ENCODE peak calls at places on chromosomes 6 and 20, in four cellular contexts. One of them, this sample, is unnamed.

GRCh38 chr6:107540465-107540857 is 50.5 kb downstream of the SOBP start:
- DNase-seq in H9: no peak
- DNase-seq in mesendoderm: no peak
- DNase-seq in IMR-90: peak
- DNase-seq in this sample: no peak

GRCh38 chr6:105879902-105880547 is 206.1 kb upstream of the PRDM1 start:
- DNase-seq in mesendoderm: no peak
- DNase-seq in H9: no peak
- DNase-seq in IMR-90: no peak
- DNase-seq in this sample: no peak

GRCh38 chr6:25582101-25582500 is 69.9 kb upstream of the SCGN start:
- DNase-seq in IMR-90: no peak
- DNase-seq in H9: no peak
- DNase-seq in mesendoderm: no peak
- DNase-seq in this sample: no peak

GRCh38 chr6:95648636-95649035 is 71.3 kb downstream of the MANEA start:
- DNase-seq in H9: no peak
- DNase-seq in IMR-90: no peak
- DNase-seq in mesendoderm: peak
- DNase-seq in this sample: no peak

GRCh38 chr6:140850438-140850837 is 1282.3 kb upstream of the GJE1 start:
- DNase-seq in mesendoderm: no peak
- DNase-seq in H9: no peak
- DNase-seq in IMR-90: peak
- DNase-seq in this sample: no peak

GRCh38 chr20:41178495-41178894 is 41.2 kb downstream of the PLCG1 start:
- DNase-seq in IMR-90: no peak
- DNase-seq in mesendoderm: no peak
- DNase-seq in H9: no peak
- DNase-seq in this sample: no peak

GRCh38 chr6:159203304-159204005 is 34.3 kb downstream of the FNDC1 start:
- DNase-seq in IMR-90: peak
- DNase-seq in H9: no peak
- DNase-seq in mesendoderm: no peak
- DNase-seq in this sample: no peak

GRCh38 chr6:28985396-28986164 is 19.5 kb downstream of the ZNF311 start:
- DNase-seq in mesendoderm: peak
- DNase-seq in H9: peak
- DNase-seq in IMR-90: peak
- DNase-seq in this sample: peak

GRCh38 chr6:134512946-134513345 is 195.0 kb upstream of the SGK1 start:
- DNase-seq in mesendoderm: no peak
- DNase-seq in IMR-90: peak
- DNase-seq in H9: no peak
- DNase-seq in this sample: no peak

GRCh38 chr6:156589281-156589680 is 187.9 kb upstream of the ARID1B start:
- DNase-seq in IMR-90: peak
- DNase-seq in mesendoderm: no peak
- DNase-seq in H9: no peak
- DNase-seq in this sample: no peak

GRCh38 chr20:34256629-34257124 is 15.5 kb downstream of the ASIP start:
- DNase-seq in mesendoderm: no peak
- DNase-seq in H9: no peak
- DNase-seq in IMR-90: no peak
- DNase-seq in this sample: no peak

GRCh38 chr6:144873653-144874378 is 588.7 kb downstream of the UTRN start:
- DNase-seq in IMR-90: no peak
- DNase-seq in H9: no peak
- DNase-seq in mesendoderm: no peak
- DNase-seq in this sample: no peak

GRCh38 chr6:149289192-149289741 is 28.2 kb upstream of the TAB2 start:
- DNase-seq in IMR-90: peak
- DNase-seq in mesendoderm: no peak
- DNase-seq in H9: no peak
- DNase-seq in this sample: no peak
- H4K8ac ChIP-seq in IMR-90: no peak
- H4K8ac ChIP-seq in mesendoderm: no peak
- H4K8ac ChIP-seq in H9: no peak
- H4K8ac ChIP-seq in this sample: no peak

DNA sequence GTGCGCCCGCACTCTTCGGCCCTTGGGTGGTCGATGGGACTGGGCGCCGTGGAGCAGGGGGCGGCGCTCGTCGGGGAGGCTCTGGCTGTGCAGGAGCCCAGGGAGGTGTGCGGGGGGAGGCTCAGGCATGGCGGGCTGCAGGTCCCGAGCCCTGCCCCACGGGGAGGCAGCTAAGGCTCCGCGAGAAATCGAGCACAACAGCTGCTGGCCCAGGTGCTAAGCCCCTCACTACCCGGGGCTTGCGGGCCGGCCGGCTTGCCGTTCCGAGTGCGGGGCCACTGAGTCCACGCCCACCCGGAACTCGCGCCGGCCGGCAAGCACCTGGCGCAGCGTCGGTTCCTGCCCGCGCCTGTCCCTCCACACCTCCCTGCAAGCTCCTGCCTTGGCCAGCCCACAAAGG is 462.3 kb upstream of the JARID2 start:
- DNase-seq in H9: peak
- DNase-seq in IMR-90: no peak
- DNase-seq in mesendoderm: no peak
- DNase-seq in this sample: no peak
- H4K8ac ChIP-seq in H9: no peak
- H4K8ac ChIP-seq in IMR-90: no peak
- H4K8ac ChIP-seq in mesendoderm: no peak
- H4K8ac ChIP-seq in this sample: no peak

DNA sequence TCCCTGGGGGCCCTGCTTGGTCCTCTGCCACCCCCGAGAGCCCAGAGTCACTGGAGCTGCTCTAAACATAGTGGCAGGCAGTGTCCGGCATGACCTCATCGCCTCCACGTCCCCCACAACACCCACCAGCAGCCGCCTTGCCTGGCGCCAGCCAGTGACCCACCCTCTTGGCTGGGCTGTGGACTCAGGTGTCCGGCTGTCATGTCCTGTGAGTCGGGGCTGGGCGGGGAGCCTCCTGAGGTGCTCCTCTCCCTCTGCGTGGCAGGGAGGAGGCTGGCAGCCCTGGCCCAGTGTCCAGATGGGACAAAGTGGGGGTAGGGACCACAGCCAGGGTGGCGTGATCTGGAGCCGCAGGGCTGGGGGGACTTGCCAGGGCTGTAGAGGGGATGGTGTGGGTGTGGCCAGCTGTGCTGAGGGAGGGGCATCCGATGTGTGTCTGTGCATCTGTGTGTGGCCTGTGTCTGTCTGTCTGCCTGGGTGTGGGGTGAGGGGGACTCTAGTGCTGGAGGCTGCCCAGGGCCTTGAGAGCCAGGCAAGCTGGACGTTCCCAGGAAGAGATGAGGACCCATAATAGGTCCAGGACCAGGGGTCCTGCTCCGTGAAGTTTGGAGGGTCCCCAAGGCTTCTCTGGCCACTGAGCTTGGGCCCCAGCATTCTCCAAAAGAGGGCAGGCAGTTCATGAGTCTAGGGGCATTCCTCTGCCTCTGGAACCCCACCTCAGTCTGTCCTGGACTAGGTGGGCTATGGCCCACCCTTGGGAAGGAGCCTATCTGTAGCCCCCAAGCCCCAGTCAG is 2.3 kb upstream of the SOX18 start:
- DNase-seq in H9: no peak
- DNase-seq in mesendoderm: no peak
- DNase-seq in IMR-90: no peak
- DNase-seq in this sample: no peak
- H4K8ac ChIP-seq in H9: no peak
- H4K8ac ChIP-seq in mesendoderm: no peak
- H4K8ac ChIP-seq in IMR-90: no peak
- H4K8ac ChIP-seq in this sample: no peak

GRCh38 chr20:25547063-25547462 is 38.3 kb downstream of the NINL start:
- DNase-seq in IMR-90: no peak
- DNase-seq in mesendoderm: no peak
- DNase-seq in H9: no peak
- DNase-seq in this sample: no peak

GRCh38 chr20:25549172-25549865 is 36.0 kb downstream of the NINL start:
- DNase-seq in IMR-90: no peak
- DNase-seq in mesendoderm: no peak
- DNase-seq in H9: no peak
- DNase-seq in this sample: no peak

GRCh38 chr20:25549866-25550477 is 35.4 kb downstream of the NINL start:
- DNase-seq in mesendoderm: no peak
- DNase-seq in H9: no peak
- DNase-seq in IMR-90: peak
- DNase-seq in this sample: no peak

GRCh38 chr20:25547999-25548398 is 37.3 kb downstream of the NINL start:
- DNase-seq in IMR-90: no peak
- DNase-seq in H9: no peak
- DNase-seq in mesendoderm: no peak
- DNase-seq in this sample: no peak

GRCh38 chr20:25548613-25549086 is 36.7 kb downstream of the NINL start:
- DNase-seq in IMR-90: no peak
- DNase-seq in mesendoderm: no peak
- DNase-seq in H9: no peak
- DNase-seq in this sample: no peak
- H4K8ac ChIP-seq in IMR-90: no peak
- H4K8ac ChIP-seq in mesendoderm: no peak
- H4K8ac ChIP-seq in H9: no peak
- H4K8ac ChIP-seq in this sample: no peak

DNA sequence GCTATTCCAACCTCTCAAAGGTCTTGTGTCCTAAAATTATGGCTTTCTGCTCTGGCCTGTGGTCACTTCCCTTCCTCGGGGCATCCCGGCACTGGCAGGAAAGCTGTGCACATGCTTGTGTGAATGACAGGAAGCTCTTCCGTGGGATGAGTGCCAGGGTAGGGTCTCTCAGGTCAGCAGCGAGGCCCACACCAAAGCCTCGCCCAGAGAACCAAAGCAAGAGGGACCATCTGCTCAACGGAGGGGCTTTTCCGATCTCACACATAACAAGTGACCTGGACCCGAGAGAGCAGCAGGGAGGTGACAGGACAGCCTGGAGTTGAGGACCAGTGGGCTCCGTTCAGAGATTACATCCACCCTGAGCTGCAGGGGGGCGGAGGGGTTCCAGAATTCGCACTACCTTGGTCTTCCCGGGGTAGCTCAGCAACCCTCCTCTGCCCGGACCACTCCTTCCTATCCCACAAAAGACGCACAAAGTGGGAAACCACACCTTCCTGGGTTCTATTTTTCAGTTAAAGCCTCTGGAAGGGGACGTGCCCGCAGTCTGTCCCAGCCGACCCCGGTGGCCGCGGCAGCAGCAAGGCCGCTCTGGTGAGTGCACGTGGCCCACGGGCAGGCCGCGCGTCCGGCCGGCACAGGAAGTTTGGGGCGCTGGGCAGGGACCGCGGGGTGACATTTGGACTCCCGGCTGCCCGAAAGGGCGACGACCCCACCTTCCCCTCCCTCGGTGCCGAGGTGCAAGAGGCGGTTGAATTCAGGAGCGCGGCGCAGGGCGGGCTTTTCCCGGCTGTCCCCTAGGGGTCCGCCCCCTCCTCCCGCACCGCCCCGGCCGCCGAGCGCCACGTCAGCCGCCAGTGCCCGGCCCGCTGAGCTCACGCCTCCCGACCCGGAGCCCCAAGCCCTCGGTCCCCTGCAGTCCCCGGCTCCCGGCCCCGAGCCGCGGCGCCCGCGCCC is 988 bp downstream of the TXNDC5 start:
- DNase-seq in H9: peak
- DNase-seq in mesendoderm: peak
- DNase-seq in IMR-90: peak
- DNase-seq in this sample: peak
- H4K8ac ChIP-seq in H9: no peak
- H4K8ac ChIP-seq in mesendoderm: no peak
- H4K8ac ChIP-seq in IMR-90: peak
- H4K8ac ChIP-seq in this sample: no peak

GRCh38 chr20:51622004-51622874 is 79.7 kb upstream of the NFATC2 start:
- DNase-seq in IMR-90: no peak
- DNase-seq in mesendoderm: peak
- DNase-seq in H9: no peak
- DNase-seq in this sample: no peak

GRCh38 chr20:51623255-51623654 is 80.7 kb upstream of the NFATC2 start:
- DNase-seq in H9: no peak
- DNase-seq in mesendoderm: no peak
- DNase-seq in IMR-90: no peak
- DNase-seq in this sample: no peak

GRCh38 chr20:51625105-51625504 is 82.6 kb upstream of the NFATC2 start:
- DNase-seq in mesendoderm: no peak
- DNase-seq in H9: no peak
- DNase-seq in IMR-90: no peak
- DNase-seq in this sample: no peak

GRCh38 chr20:51628533-51629398 is 86.2 kb upstream of the NFATC2 start:
- DNase-seq in mesendoderm: no peak
- DNase-seq in H9: no peak
- DNase-seq in IMR-90: peak
- DNase-seq in this sample: no peak

GRCh38 chr20:51624157-51624731 is 81.7 kb upstream of the NFATC2 start:
- DNase-seq in IMR-90: peak
- DNase-seq in H9: peak
- DNase-seq in mesendoderm: peak
- DNase-seq in this sample: peak
- H4K8ac ChIP-seq in IMR-90: no peak
- H4K8ac ChIP-seq in H9: no peak
- H4K8ac ChIP-seq in mesendoderm: no peak
- H4K8ac ChIP-seq in this sample: no peak

GRCh38 chr6:163406830-163407229 is 7.7 kb upstream of the QKI start:
- DNase-seq in H9: no peak
- DNase-seq in IMR-90: no peak
- DNase-seq in mesendoderm: no peak
- DNase-seq in this sample: no peak

GRCh38 chr6:163406320-163406719 is 8.2 kb upstream of the QKI start:
- DNase-seq in H9: no peak
- DNase-seq in mesendoderm: no peak
- DNase-seq in IMR-90: no peak
- DNase-seq in this sample: no peak

GRCh38 chr6:163408352-163408991 is 6.0 kb upstream of the QKI start:
- DNase-seq in H9: no peak
- DNase-seq in mesendoderm: no peak
- DNase-seq in IMR-90: no peak
- DNase-seq in this sample: no peak

GRCh38 chr6:163404825-163405265 is 9.7 kb upstream of the QKI start:
- DNase-seq in H9: no peak
- DNase-seq in IMR-90: no peak
- DNase-seq in mesendoderm: peak
- DNase-seq in this sample: no peak

GRCh38 chr6:163405412-163406309 is 8.9 kb upstream of the QKI start:
- DNase-seq in H9: no peak
- DNase-seq in mesendoderm: no peak
- DNase-seq in IMR-90: no peak
- DNase-seq in this sample: no peak
- H4K8ac ChIP-seq in H9: no peak
- H4K8ac ChIP-seq in mesendoderm: no peak
- H4K8ac ChIP-seq in IMR-90: peak
- H4K8ac ChIP-seq in this sample: no peak